ENCODE peak calls at places on chromosomes 4 and X, in four cellular contexts. M is left ventricle myocardium inferior, Z is AG04450, T is right lobe of liver. N is an unnamed sample.

GRCh38 chrX:11724122-11725017 is 33.7 kb upstream of the MSL3 start:
- DNase-seq in M (no peak), Z (peak), T (no peak), N (peak)

GRCh38 chr4:19689511-19689910 is 562.2 kb upstream of the SLIT2 start:
- DNase-seq in M (no peak), Z (no peak), T (no peak), N (peak)

GRCh38 chrX:132181364-132181763 is 37.9 kb downstream of the RAP2C start:
- DNase-seq in M (peak), Z (no peak), T (peak), N (no peak)

GRCh38 chr4:182828678-182829025 is 88.5 kb downstream of the DCTD start:
- DNase-seq in M (no peak), Z (no peak), T (no peak), N (no peak)

GRCh38 chrX:45011131-45011530 is 138.1 kb downstream of the KDM6A start:
- DNase-seq in M (no peak), Z (no peak), T (no peak), N (no peak)

GRCh38 chr4:69497886-69498395 is 2.2 kb upstream of the UGT2B4 start:
- DNase-seq in M (no peak), Z (no peak), T (no peak), N (peak)

GRCh38 chr4:164799410-164799809 is 45.5 kb downstream of the SMIM31 start:
- DNase-seq in M (no peak), Z (no peak), T (no peak), N (no peak)

GRCh38 chr4:26108024-26108423 is 194.0 kb downstream of the SMIM20 start:
- DNase-seq in M (no peak), Z (no peak), T (no peak), N (no peak)

GRCh38 chr4:139853309-139853708 is 187.7 kb downstream of the MGST2 start:
- DNase-seq in M (no peak), Z (no peak), T (no peak), N (no peak)

GRCh38 chrX:275967-276587 is 5.1 kb upstream of the PLCXD1 start:
- DNase-seq in M (peak), Z (no peak), T (peak), N (no peak)

GRCh38 chr4:180640193-180640592 is 1603.0 kb upstream of the TENM3 start:
- DNase-seq in M (no peak), Z (no peak), T (no peak), N (no peak)

GRCh38 chr4:56995525-56995924 is 16.8 kb downstream of the POLR2B start:
- DNase-seq in M (peak), Z (peak), T (no peak), N (peak)

GRCh38 chr4:80202784-80203553 is 5.7 kb downstream of the PRDM8 start:
- DNase-seq in M (no peak), Z (no peak), T (peak), N (no peak)

GRCh38 chr4:84719115-84719514 is 136.2 kb downstream of the CDS1 start:
- DNase-seq in M (no peak), Z (no peak), T (no peak), N (no peak)

GRCh38 chr4:90603540-90603939 is 476.3 kb downstream of the CCSER1 start:
- DNase-seq in M (no peak), Z (no peak), T (no peak), N (no peak)

GRCh38 chr4:155530290-155530689 is 136.4 kb upstream of the GUCY1A1 start:
- DNase-seq in M (no peak), Z (no peak), T (no peak), N (no peak)

GRCh38 chr4:155529761-155530160 is 136.9 kb upstream of the GUCY1A1 start:
- DNase-seq in M (no peak), Z (no peak), T (no peak), N (no peak)

GRCh38 chr4:155526452-155527169 is 140.0 kb upstream of the GUCY1A1 start:
- DNase-seq in M (no peak), Z (no peak), T (no peak), N (no peak)

GRCh38 chr4:155530857-155531256 is 135.8 kb upstream of the GUCY1A1 start:
- DNase-seq in M (no peak), Z (no peak), T (no peak), N (no peak)

GRCh38 chr4:155529197-155529596 is 137.5 kb upstream of the GUCY1A1 start:
- DNase-seq in M (no peak), Z (no peak), T (no peak), N (peak)
- TF ChIP-seq CTCF in M (no peak), Z (peak), T (peak), N (peak)

DNA sequence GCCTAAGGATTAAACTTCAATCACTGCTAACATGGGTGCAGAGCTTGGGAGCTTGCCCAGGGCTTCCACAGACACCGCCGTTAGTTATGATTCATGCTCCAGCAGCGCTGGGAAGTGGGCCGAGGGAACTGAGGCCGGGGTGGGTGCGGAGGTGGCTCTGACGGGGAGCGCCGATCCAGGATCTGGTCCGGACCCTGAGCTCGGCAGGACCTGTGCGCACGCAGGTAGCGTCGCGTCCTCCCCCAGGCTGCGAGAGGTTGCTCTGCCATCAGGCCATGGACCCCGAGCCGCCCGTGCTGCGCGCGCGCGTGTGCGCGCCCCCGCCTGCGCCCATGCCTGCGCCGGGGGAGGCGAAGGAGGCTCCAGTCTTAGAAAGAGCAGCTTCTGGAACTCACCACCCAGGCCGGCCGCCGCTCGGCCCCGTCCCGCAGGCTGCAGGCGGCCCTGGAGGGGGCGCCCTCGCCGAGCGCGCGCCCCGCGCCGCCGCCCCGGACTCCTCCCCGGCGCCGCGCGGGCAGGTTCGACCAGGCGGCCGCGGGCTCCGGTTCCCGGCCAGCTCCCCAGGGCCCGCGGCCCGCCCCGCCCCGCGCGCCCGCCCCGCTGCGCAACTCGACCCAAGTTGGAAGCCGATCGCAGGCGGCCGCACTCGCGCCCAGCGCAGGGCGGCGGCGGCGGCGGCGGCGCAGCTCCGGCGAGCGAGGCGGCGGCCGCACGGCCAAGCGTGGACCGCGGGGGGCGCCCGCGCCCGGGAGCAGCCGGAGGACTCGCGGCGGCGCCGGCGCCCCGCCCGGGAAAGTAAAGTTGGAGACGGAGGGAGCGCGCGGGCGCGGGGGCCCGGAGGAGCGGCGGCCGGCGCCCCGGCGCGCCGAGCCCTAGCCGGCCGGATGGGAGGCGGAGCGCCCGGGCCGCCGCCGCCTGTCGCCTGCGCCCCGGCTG is 646 bp upstream of the ADRA2C start:
- DNase-seq in M (peak), Z (no peak), T (peak), N (no peak)
- H3K4me3 ChIP-seq in M (peak), Z (peak), T (peak), N (peak)

GRCh38 chr4:129113438-129113837 is 17.5 kb downstream of the C4orf33 start:
- DNase-seq in M (no peak), Z (no peak), T (no peak), N (no peak)

GRCh38 chr4:129110931-129111330 is 15.0 kb downstream of the C4orf33 start:
- DNase-seq in M (no peak), Z (no peak), T (no peak), N (no peak)

GRCh38 chr4:129109965-129110824 is 14.2 kb downstream of the C4orf33 start:
- DNase-seq in M (no peak), Z (no peak), T (no peak), N (no peak)

GRCh38 chr4:129113919-129114318 is 18.0 kb downstream of the C4orf33 start:
- DNase-seq in M (no peak), Z (no peak), T (no peak), N (no peak)

GRCh38 chr4:129111919-129112318 is 16.0 kb downstream of the C4orf33 start:
- DNase-seq in M (no peak), Z (no peak), T (no peak), N (no peak)
- TF ChIP-seq CTCF in M (no peak), Z (no peak), T (no peak), N (no peak)

DNA sequence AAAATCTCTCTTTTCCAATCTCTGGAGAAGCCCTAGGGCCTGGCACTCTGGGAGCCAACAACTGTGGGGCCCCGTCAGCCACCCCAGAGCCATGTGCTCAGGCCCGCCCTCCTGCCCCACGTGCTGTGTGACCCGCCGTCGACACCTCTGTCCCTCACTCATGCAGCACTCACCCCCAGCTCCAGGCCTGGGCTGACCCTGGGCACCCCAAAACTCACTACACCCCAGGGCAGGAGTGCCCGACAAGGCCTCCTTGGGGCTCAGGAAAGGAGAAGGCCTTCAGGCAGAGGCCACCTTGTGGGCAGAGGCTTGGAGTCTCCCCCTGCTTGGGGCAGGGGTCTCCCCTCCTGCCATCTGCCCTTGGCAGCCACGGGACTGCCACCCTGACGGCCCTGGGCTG is 5.7 kb downstream of the MYL5 start:
- DNase-seq in M (no peak), Z (no peak), T (no peak), N (no peak)
- H3K4me3 ChIP-seq in M (no peak), Z (no peak), T (no peak), N (no peak)

DNA sequence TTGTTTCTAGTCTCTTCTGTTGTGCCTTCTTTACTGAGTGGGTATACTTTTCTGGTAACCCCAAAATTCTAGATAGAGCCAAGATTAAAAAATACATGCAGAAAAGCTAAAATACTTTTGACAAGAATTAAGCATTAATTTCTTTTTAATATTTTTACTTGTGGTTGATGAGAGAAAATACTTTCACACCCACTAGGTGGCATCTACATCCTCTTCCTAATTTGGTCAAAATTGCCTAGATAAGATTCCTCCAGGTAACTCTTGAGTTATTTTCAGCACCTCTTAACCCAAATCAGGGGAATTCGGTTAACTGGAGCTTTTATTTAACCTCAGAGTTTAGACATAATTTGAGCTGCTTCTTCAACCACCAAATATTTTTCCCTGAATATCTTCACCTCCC is 28.4 kb upstream of the COX7B2 start:
- DNase-seq in M (no peak), Z (no peak), T (no peak), N (no peak)
- TF ChIP-seq CTCF in M (no peak), Z (peak), T (peak), N (peak)

GRCh38 chr4:75030028-75030427 is 97.1 kb downstream of the PARM1 start:
- DNase-seq in M (no peak), Z (no peak), T (no peak), N (no peak)
- H3K4me3 ChIP-seq in M (no peak), Z (no peak), T (no peak), N (no peak)

DNA sequence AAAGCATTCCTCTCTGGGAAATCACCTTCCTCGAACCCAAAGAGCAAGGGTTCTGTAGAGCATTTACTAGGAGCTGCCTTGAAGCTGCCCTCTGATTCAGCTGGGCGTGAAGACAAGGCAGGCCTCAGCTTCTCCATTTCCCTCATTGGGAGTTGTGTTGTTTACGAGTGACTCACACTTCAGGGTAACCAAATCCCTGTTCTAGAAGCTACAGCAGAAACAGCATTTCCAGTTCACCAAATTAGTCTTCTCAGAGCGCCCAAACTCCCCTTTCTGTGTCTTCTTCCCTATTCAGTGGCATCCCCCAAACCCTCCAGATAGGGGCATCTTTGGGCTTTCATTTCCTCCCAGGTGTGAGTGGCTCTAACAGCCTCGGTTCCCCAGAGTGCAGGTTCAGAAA is 858 bp upstream of the XPNPEP2 start:
- DNase-seq in M (no peak), Z (no peak), T (no peak), N (no peak)
- TF ChIP-seq CTCF in M (no peak), Z (no peak), T (no peak), N (no peak)

DNA sequence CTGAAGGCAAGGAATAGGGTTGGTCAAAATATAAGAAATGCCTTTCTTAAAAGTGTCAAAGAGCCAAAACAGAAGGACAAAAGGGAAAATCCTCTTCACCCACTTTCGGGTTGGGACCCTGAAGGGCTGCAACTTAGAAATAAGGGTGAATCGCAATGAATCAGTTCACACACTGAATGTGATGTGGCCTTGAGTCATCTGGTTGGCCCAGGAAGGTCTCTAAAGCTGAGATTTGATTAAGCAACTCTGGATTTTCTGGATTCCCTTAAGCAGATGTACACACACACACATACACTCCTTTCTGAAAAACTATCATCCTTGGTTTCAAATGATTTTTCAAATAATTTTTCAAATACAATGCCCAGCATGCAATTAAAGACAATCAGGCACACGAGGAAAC is 13.1 kb downstream of the TAB3 start:
- DNase-seq in M (no peak), Z (peak), T (no peak), N (no peak)
- H3K4me3 ChIP-seq in M (no peak), Z (no peak), T (no peak), N (no peak)

GRCh38 chr4:78592104-78592783 is 40.7 kb downstream of the ANXA3 start:
- DNase-seq in M (no peak), Z (no peak), T (no peak), N (no peak)
- TF ChIP-seq CTCF in M (no peak), Z (peak), T (no peak), N (peak)

GRCh38 chrX:153450949-153451277 is 5.1 kb upstream of the TREX2 start:
- DNase-seq in M (no peak), Z (no peak), T (no peak), N (no peak)
- H3K4me3 ChIP-seq in M (no peak), Z (no peak), T (no peak), N (no peak)

N was measured in astrocyte of the cerebellum.